ENCODE peak calls at places on chromosomes 13 and 19, in seven cellular contexts. One of them, this sample, is unnamed.
A peak's percentile ranks its signal among the peaks of the same experiment; 100 is the strongest.

GRCh38 chr13:25372275-25373081 is 704 bp downstream of the ATP8A2 start:
- ATAC-seq in activated CD4-positive, alpha-beta T cell treated with anti-CD3 and anti-CD28 coated beads for 36 hours: peak; percentile 25
- ATAC-seq in activated CD8-positive, alpha-beta memory T cell treated with anti-CD3 and anti-CD28 coated beads, Interleukin-2, amount 10 ng/mL, durations not matched to agents 7 days and 5 days: peak; percentile 17
- ATAC-seq in Panc1: peak; percentile 57
- ATAC-seq in foreskin keratinocyte: peak; percentile 36
- ATAC-seq in HepG2: peak; percentile 64
- ATAC-seq in left ventricle myocardium superior: no peak
- ATAC-seq in this sample: no peak

GRCh38 chr13:36495431-36495830 is 63.1 kb downstream of the CCNA1 start:
- ATAC-seq in activated CD4-positive, alpha-beta T cell treated with anti-CD3 and anti-CD28 coated beads for 36 hours: no peak
- ATAC-seq in activated CD8-positive, alpha-beta memory T cell treated with anti-CD3 and anti-CD28 coated beads, Interleukin-2, amount 10 ng/mL, durations not matched to agents 7 days and 5 days: no peak
- ATAC-seq in Panc1: no peak
- ATAC-seq in foreskin keratinocyte: no peak
- ATAC-seq in HepG2: no peak
- ATAC-seq in left ventricle myocardium superior: no peak
- ATAC-seq in this sample: no peak

GRCh38 chr19:33293255-33294057 is 8.9 kb downstream of the CEBPA start:
- ATAC-seq in activated CD4-positive, alpha-beta T cell treated with anti-CD3 and anti-CD28 coated beads for 36 hours: no peak
- ATAC-seq in activated CD8-positive, alpha-beta memory T cell treated with anti-CD3 and anti-CD28 coated beads, Interleukin-2, amount 10 ng/mL, durations not matched to agents 7 days and 5 days: no peak
- ATAC-seq in Panc1: peak; percentile 86
- ATAC-seq in foreskin keratinocyte: peak; percentile 72
- ATAC-seq in HepG2: peak; percentile 59
- ATAC-seq in left ventricle myocardium superior: peak; percentile 53
- ATAC-seq in this sample: peak; percentile 53

GRCh38 chr13:40351537-40352384 is 314.7 kb downstream of the FOXO1 start:
- ATAC-seq in activated CD4-positive, alpha-beta T cell treated with anti-CD3 and anti-CD28 coated beads for 36 hours: no peak
- ATAC-seq in activated CD8-positive, alpha-beta memory T cell treated with anti-CD3 and anti-CD28 coated beads, Interleukin-2, amount 10 ng/mL, durations not matched to agents 7 days and 5 days: no peak
- ATAC-seq in Panc1: no peak
- ATAC-seq in foreskin keratinocyte: no peak
- ATAC-seq in HepG2: peak; percentile 85
- ATAC-seq in left ventricle myocardium superior: no peak
- ATAC-seq in this sample: no peak

GRCh38 chr19:53112286-53112685 is 9.1 kb upstream of the ZNF160 start:
- ATAC-seq in activated CD4-positive, alpha-beta T cell treated with anti-CD3 and anti-CD28 coated beads for 36 hours: no peak
- ATAC-seq in activated CD8-positive, alpha-beta memory T cell treated with anti-CD3 and anti-CD28 coated beads, Interleukin-2, amount 10 ng/mL, durations not matched to agents 7 days and 5 days: no peak
- ATAC-seq in Panc1: no peak
- ATAC-seq in foreskin keratinocyte: no peak
- ATAC-seq in HepG2: no peak
- ATAC-seq in left ventricle myocardium superior: no peak
- ATAC-seq in this sample: no peak

GRCh38 chr13:49444517-49445395 is 682 bp downstream of the SETDB2 start:
- ATAC-seq in activated CD4-positive, alpha-beta T cell treated with anti-CD3 and anti-CD28 coated beads for 36 hours: peak; percentile 8
- ATAC-seq in activated CD8-positive, alpha-beta memory T cell treated with anti-CD3 and anti-CD28 coated beads, Interleukin-2, amount 10 ng/mL, durations not matched to agents 7 days and 5 days: peak; percentile 21
- ATAC-seq in Panc1: peak; percentile 61
- ATAC-seq in foreskin keratinocyte: peak; percentile 8
- ATAC-seq in HepG2: peak; percentile 49
- ATAC-seq in left ventricle myocardium superior: peak; percentile 36
- ATAC-seq in this sample: peak; percentile 49

GRCh38 chr19:58372311-58373133 is 8.3 kb downstream of the ZNF837 start:
- ATAC-seq in activated CD4-positive, alpha-beta T cell treated with anti-CD3 and anti-CD28 coated beads for 36 hours: no peak
- ATAC-seq in activated CD8-positive, alpha-beta memory T cell treated with anti-CD3 and anti-CD28 coated beads, Interleukin-2, amount 10 ng/mL, durations not matched to agents 7 days and 5 days: no peak
- ATAC-seq in Panc1: peak; percentile 48
- ATAC-seq in foreskin keratinocyte: no peak
- ATAC-seq in HepG2: peak; percentile 54
- ATAC-seq in left ventricle myocardium superior: peak; percentile 93
- ATAC-seq in this sample: no peak

GRCh38 chr13:42751693-42752092 is 29.7 kb upstream of the FAM216B start:
- ATAC-seq in activated CD4-positive, alpha-beta T cell treated with anti-CD3 and anti-CD28 coated beads for 36 hours: no peak
- ATAC-seq in activated CD8-positive, alpha-beta memory T cell treated with anti-CD3 and anti-CD28 coated beads, Interleukin-2, amount 10 ng/mL, durations not matched to agents 7 days and 5 days: no peak
- ATAC-seq in Panc1: no peak
- ATAC-seq in foreskin keratinocyte: no peak
- ATAC-seq in HepG2: no peak
- ATAC-seq in left ventricle myocardium superior: no peak
- ATAC-seq in this sample: no peak

GRCh38 chr19:49349567-49349966 is 12.6 kb downstream of the TEAD2 start:
- ATAC-seq in activated CD4-positive, alpha-beta T cell treated with anti-CD3 and anti-CD28 coated beads for 36 hours: no peak
- ATAC-seq in activated CD8-positive, alpha-beta memory T cell treated with anti-CD3 and anti-CD28 coated beads, Interleukin-2, amount 10 ng/mL, durations not matched to agents 7 days and 5 days: no peak
- ATAC-seq in Panc1: no peak
- ATAC-seq in foreskin keratinocyte: no peak
- ATAC-seq in HepG2: no peak
- ATAC-seq in left ventricle myocardium superior: no peak
- ATAC-seq in this sample: no peak

GRCh38 chr13:51064753-51065152 is 46.3 kb downstream of the C13orf42 start:
- ATAC-seq in activated CD4-positive, alpha-beta T cell treated with anti-CD3 and anti-CD28 coated beads for 36 hours: no peak
- ATAC-seq in activated CD8-positive, alpha-beta memory T cell treated with anti-CD3 and anti-CD28 coated beads, Interleukin-2, amount 10 ng/mL, durations not matched to agents 7 days and 5 days: no peak
- ATAC-seq in Panc1: no peak
- ATAC-seq in foreskin keratinocyte: no peak
- ATAC-seq in HepG2: peak; percentile 78
- ATAC-seq in left ventricle myocardium superior: no peak
- ATAC-seq in this sample: no peak

GRCh38 chr13:105918842-105919741 is 616.4 kb downstream of the EFNB2 start:
- ATAC-seq in activated CD4-positive, alpha-beta T cell treated with anti-CD3 and anti-CD28 coated beads for 36 hours: no peak
- ATAC-seq in activated CD8-positive, alpha-beta memory T cell treated with anti-CD3 and anti-CD28 coated beads, Interleukin-2, amount 10 ng/mL, durations not matched to agents 7 days and 5 days: no peak
- ATAC-seq in Panc1: no peak
- ATAC-seq in foreskin keratinocyte: peak; percentile 96
- ATAC-seq in HepG2: peak; percentile 76
- ATAC-seq in left ventricle myocardium superior: no peak
- ATAC-seq in this sample: peak; percentile 93

GRCh38 chr13:22316494-22317025 is 645.7 kb downstream of the FGF9 start:
- ATAC-seq in activated CD4-positive, alpha-beta T cell treated with anti-CD3 and anti-CD28 coated beads for 36 hours: no peak
- ATAC-seq in activated CD8-positive, alpha-beta memory T cell treated with anti-CD3 and anti-CD28 coated beads, Interleukin-2, amount 10 ng/mL, durations not matched to agents 7 days and 5 days: no peak
- ATAC-seq in Panc1: no peak
- ATAC-seq in foreskin keratinocyte: no peak
- ATAC-seq in HepG2: no peak
- ATAC-seq in left ventricle myocardium superior: no peak
- ATAC-seq in this sample: no peak

GRCh38 chr13:28357846-28358496 is 137.0 kb downstream of the FLT1 start:
- ATAC-seq in activated CD4-positive, alpha-beta T cell treated with anti-CD3 and anti-CD28 coated beads for 36 hours: peak; percentile 81
- ATAC-seq in activated CD8-positive, alpha-beta memory T cell treated with anti-CD3 and anti-CD28 coated beads, Interleukin-2, amount 10 ng/mL, durations not matched to agents 7 days and 5 days: peak; percentile 46
- ATAC-seq in Panc1: no peak
- ATAC-seq in foreskin keratinocyte: no peak
- ATAC-seq in HepG2: no peak
- ATAC-seq in left ventricle myocardium superior: peak; percentile 68
- ATAC-seq in this sample: peak; percentile 71

GRCh38 chr13:29905845-29906244 is 55.4 kb upstream of the UBL3 start:
- ATAC-seq in activated CD4-positive, alpha-beta T cell treated with anti-CD3 and anti-CD28 coated beads for 36 hours: no peak
- ATAC-seq in activated CD8-positive, alpha-beta memory T cell treated with anti-CD3 and anti-CD28 coated beads, Interleukin-2, amount 10 ng/mL, durations not matched to agents 7 days and 5 days: no peak
- ATAC-seq in Panc1: no peak
- ATAC-seq in foreskin keratinocyte: no peak
- ATAC-seq in HepG2: peak; percentile 71
- ATAC-seq in left ventricle myocardium superior: no peak
- ATAC-seq in this sample: peak; percentile 56

GRCh38 chr13:74306496-74306895 is 172.3 kb upstream of the KLF12 start:
- ATAC-seq in activated CD4-positive, alpha-beta T cell treated with anti-CD3 and anti-CD28 coated beads for 36 hours: peak; percentile 47
- ATAC-seq in activated CD8-positive, alpha-beta memory T cell treated with anti-CD3 and anti-CD28 coated beads, Interleukin-2, amount 10 ng/mL, durations not matched to agents 7 days and 5 days: no peak
- ATAC-seq in Panc1: no peak
- ATAC-seq in foreskin keratinocyte: peak; percentile 55
- ATAC-seq in HepG2: no peak
- ATAC-seq in left ventricle myocardium superior: peak; percentile 53
- ATAC-seq in this sample: no peak

GRCh38 chr19:11418166-11418517 is 972 bp downstream of the RGL3 start:
- ATAC-seq in activated CD4-positive, alpha-beta T cell treated with anti-CD3 and anti-CD28 coated beads for 36 hours: no peak
- ATAC-seq in activated CD8-positive, alpha-beta memory T cell treated with anti-CD3 and anti-CD28 coated beads, Interleukin-2, amount 10 ng/mL, durations not matched to agents 7 days and 5 days: no peak
- ATAC-seq in Panc1: no peak
- ATAC-seq in foreskin keratinocyte: no peak
- ATAC-seq in HepG2: peak; percentile 9
- ATAC-seq in left ventricle myocardium superior: no peak
- ATAC-seq in this sample: no peak

GRCh38 chr19:5049561-5049960 is 80.6 kb downstream of the KDM4B start:
- ATAC-seq in activated CD4-positive, alpha-beta T cell treated with anti-CD3 and anti-CD28 coated beads for 36 hours: no peak
- ATAC-seq in activated CD8-positive, alpha-beta memory T cell treated with anti-CD3 and anti-CD28 coated beads, Interleukin-2, amount 10 ng/mL, durations not matched to agents 7 days and 5 days: no peak
- ATAC-seq in Panc1: no peak
- ATAC-seq in foreskin keratinocyte: no peak
- ATAC-seq in HepG2: no peak
- ATAC-seq in left ventricle myocardium superior: no peak
- ATAC-seq in this sample: no peak

GRCh38 chr13:30113983-30114491 is 193.3 kb downstream of the KATNAL1 start:
- ATAC-seq in activated CD4-positive, alpha-beta T cell treated with anti-CD3 and anti-CD28 coated beads for 36 hours: no peak
- ATAC-seq in activated CD8-positive, alpha-beta memory T cell treated with anti-CD3 and anti-CD28 coated beads, Interleukin-2, amount 10 ng/mL, durations not matched to agents 7 days and 5 days: no peak
- ATAC-seq in Panc1: no peak
- ATAC-seq in foreskin keratinocyte: no peak
- ATAC-seq in HepG2: peak; percentile 48
- ATAC-seq in left ventricle myocardium superior: no peak
- ATAC-seq in this sample: peak; percentile 7

GRCh38 chr13:51276684-51277083 is 54.5 kb downstream of the FAM124A start:
- ATAC-seq in activated CD4-positive, alpha-beta T cell treated with anti-CD3 and anti-CD28 coated beads for 36 hours: no peak
- ATAC-seq in activated CD8-positive, alpha-beta memory T cell treated with anti-CD3 and anti-CD28 coated beads, Interleukin-2, amount 10 ng/mL, durations not matched to agents 7 days and 5 days: no peak
- ATAC-seq in Panc1: no peak
- ATAC-seq in foreskin keratinocyte: no peak
- ATAC-seq in HepG2: no peak
- ATAC-seq in left ventricle myocardium superior: peak; percentile 20
- ATAC-seq in this sample: no peak

GRCh38 chr13:27372896-27373295 is 51.5 kb upstream of the GTF3A start:
- ATAC-seq in activated CD4-positive, alpha-beta T cell treated with anti-CD3 and anti-CD28 coated beads for 36 hours: no peak
- ATAC-seq in activated CD8-positive, alpha-beta memory T cell treated with anti-CD3 and anti-CD28 coated beads, Interleukin-2, amount 10 ng/mL, durations not matched to agents 7 days and 5 days: no peak
- ATAC-seq in Panc1: peak; percentile 63
- ATAC-seq in foreskin keratinocyte: no peak
- ATAC-seq in HepG2: peak; percentile 82
- ATAC-seq in left ventricle myocardium superior: no peak
- ATAC-seq in this sample: no peak

GRCh38 chr13:111975539-111976473 is 91.1 kb upstream of the SOX1 start:
- ATAC-seq in activated CD4-positive, alpha-beta T cell treated with anti-CD3 and anti-CD28 coated beads for 36 hours: no peak
- ATAC-seq in activated CD8-positive, alpha-beta memory T cell treated with anti-CD3 and anti-CD28 coated beads, Interleukin-2, amount 10 ng/mL, durations not matched to agents 7 days and 5 days: no peak
- ATAC-seq in Panc1: no peak
- ATAC-seq in foreskin keratinocyte: no peak
- ATAC-seq in HepG2: no peak
- ATAC-seq in left ventricle myocardium superior: no peak
- ATAC-seq in this sample: no peak

GRCh38 chr13:96034662-96035061 is 18.5 kb downstream of the UGGT2 start:
- ATAC-seq in activated CD4-positive, alpha-beta T cell treated with anti-CD3 and anti-CD28 coated beads for 36 hours: no peak
- ATAC-seq in activated CD8-positive, alpha-beta memory T cell treated with anti-CD3 and anti-CD28 coated beads, Interleukin-2, amount 10 ng/mL, durations not matched to agents 7 days and 5 days: no peak
- ATAC-seq in Panc1: no peak
- ATAC-seq in foreskin keratinocyte: no peak
- ATAC-seq in HepG2: no peak
- ATAC-seq in left ventricle myocardium superior: peak; percentile 64
- ATAC-seq in this sample: no peak

GRCh38 chr19:37932985-37933953 is 26.3 kb downstream of the SIPA1L3 start:
- ATAC-seq in activated CD4-positive, alpha-beta T cell treated with anti-CD3 and anti-CD28 coated beads for 36 hours: no peak
- ATAC-seq in activated CD8-positive, alpha-beta memory T cell treated with anti-CD3 and anti-CD28 coated beads, Interleukin-2, amount 10 ng/mL, durations not matched to agents 7 days and 5 days: no peak
- ATAC-seq in Panc1: peak; percentile 74
- ATAC-seq in foreskin keratinocyte: peak; percentile 57
- ATAC-seq in HepG2: peak; percentile 53
- ATAC-seq in left ventricle myocardium superior: peak; percentile 16
- ATAC-seq in this sample: peak; percentile 44

GRCh38 chr13:66224644-66225043 is 1005.5 kb downstream of the PCDH9 start:
- ATAC-seq in activated CD4-positive, alpha-beta T cell treated with anti-CD3 and anti-CD28 coated beads for 36 hours: no peak
- ATAC-seq in activated CD8-positive, alpha-beta memory T cell treated with anti-CD3 and anti-CD28 coated beads, Interleukin-2, amount 10 ng/mL, durations not matched to agents 7 days and 5 days: no peak
- ATAC-seq in Panc1: no peak
- ATAC-seq in foreskin keratinocyte: no peak
- ATAC-seq in HepG2: no peak
- ATAC-seq in left ventricle myocardium superior: no peak
- ATAC-seq in this sample: no peak

GRCh38 chr13:95505976-95506375 is 46.5 kb upstream of the CLDN10 start:
- ATAC-seq in activated CD4-positive, alpha-beta T cell treated with anti-CD3 and anti-CD28 coated beads for 36 hours: no peak
- ATAC-seq in activated CD8-positive, alpha-beta memory T cell treated with anti-CD3 and anti-CD28 coated beads, Interleukin-2, amount 10 ng/mL, durations not matched to agents 7 days and 5 days: no peak
- ATAC-seq in Panc1: no peak
- ATAC-seq in foreskin keratinocyte: no peak
- ATAC-seq in HepG2: no peak
- ATAC-seq in left ventricle myocardium superior: no peak
- ATAC-seq in this sample: no peak

GRCh38 chr13:113785051-113786010 is 26.3 kb downstream of the TMEM255B start:
- ATAC-seq in activated CD4-positive, alpha-beta T cell treated with anti-CD3 and anti-CD28 coated beads for 36 hours: peak; percentile 74
- ATAC-seq in activated CD8-positive, alpha-beta memory T cell treated with anti-CD3 and anti-CD28 coated beads, Interleukin-2, amount 10 ng/mL, durations not matched to agents 7 days and 5 days: no peak
- ATAC-seq in Panc1: peak; percentile 92
- ATAC-seq in foreskin keratinocyte: peak; percentile 85
- ATAC-seq in HepG2: no peak
- ATAC-seq in left ventricle myocardium superior: no peak
- ATAC-seq in this sample: no peak

GRCh38 chr19:17041994-17042393 is 15.4 kb upstream of the CPAMD8 start:
- ATAC-seq in activated CD4-positive, alpha-beta T cell treated with anti-CD3 and anti-CD28 coated beads for 36 hours: no peak
- ATAC-seq in activated CD8-positive, alpha-beta memory T cell treated with anti-CD3 and anti-CD28 coated beads, Interleukin-2, amount 10 ng/mL, durations not matched to agents 7 days and 5 days: no peak
- ATAC-seq in Panc1: no peak
- ATAC-seq in foreskin keratinocyte: no peak
- ATAC-seq in HepG2: peak; percentile 19
- ATAC-seq in left ventricle myocardium superior: peak; percentile 88
- ATAC-seq in this sample: no peak

GRCh38 chr13:21675095-21676007 is 4.5 kb downstream of the FGF9 start:
- ATAC-seq in activated CD4-positive, alpha-beta T cell treated with anti-CD3 and anti-CD28 coated beads for 36 hours: peak; percentile 25
- ATAC-seq in activated CD8-positive, alpha-beta memory T cell treated with anti-CD3 and anti-CD28 coated beads, Interleukin-2, amount 10 ng/mL, durations not matched to agents 7 days and 5 days: no peak
- ATAC-seq in Panc1: no peak
- ATAC-seq in foreskin keratinocyte: no peak
- ATAC-seq in HepG2: no peak
- ATAC-seq in left ventricle myocardium superior: peak; percentile 60
- ATAC-seq in this sample: no peak

GRCh38 chr19:51514866-51515481 is 13.4 kb upstream of the SIGLEC12 start:
- ATAC-seq in activated CD4-positive, alpha-beta T cell treated with anti-CD3 and anti-CD28 coated beads for 36 hours: peak; percentile 73
- ATAC-seq in activated CD8-positive, alpha-beta memory T cell treated with anti-CD3 and anti-CD28 coated beads, Interleukin-2, amount 10 ng/mL, durations not matched to agents 7 days and 5 days: peak; percentile 58
- ATAC-seq in Panc1: peak; percentile 69
- ATAC-seq in foreskin keratinocyte: no peak
- ATAC-seq in HepG2: peak; percentile 47
- ATAC-seq in left ventricle myocardium superior: peak; percentile 42
- ATAC-seq in this sample: no peak

GRCh38 chr19:13122275-13122878 is 4.3 kb downstream of the NACC1 start:
- ATAC-seq in activated CD4-positive, alpha-beta T cell treated with anti-CD3 and anti-CD28 coated beads for 36 hours: no peak
- ATAC-seq in activated CD8-positive, alpha-beta memory T cell treated with anti-CD3 and anti-CD28 coated beads, Interleukin-2, amount 10 ng/mL, durations not matched to agents 7 days and 5 days: no peak
- ATAC-seq in Panc1: no peak
- ATAC-seq in foreskin keratinocyte: no peak
- ATAC-seq in HepG2: no peak
- ATAC-seq in left ventricle myocardium superior: no peak
- ATAC-seq in this sample: no peak

GRCh38 chr19:49835562-49835961 is 15.4 kb upstream of the PTOV1 start:
- ATAC-seq in activated CD4-positive, alpha-beta T cell treated with anti-CD3 and anti-CD28 coated beads for 36 hours: no peak
- ATAC-seq in activated CD8-positive, alpha-beta memory T cell treated with anti-CD3 and anti-CD28 coated beads, Interleukin-2, amount 10 ng/mL, durations not matched to agents 7 days and 5 days: peak; percentile 9
- ATAC-seq in Panc1: no peak
- ATAC-seq in foreskin keratinocyte: no peak
- ATAC-seq in HepG2: no peak
- ATAC-seq in left ventricle myocardium superior: no peak
- ATAC-seq in this sample: no peak

GRCh38 chr13:97272526-97272925 is 50.4 kb downstream of the MBNL2 start:
- ATAC-seq in activated CD4-positive, alpha-beta T cell treated with anti-CD3 and anti-CD28 coated beads for 36 hours: no peak
- ATAC-seq in activated CD8-positive, alpha-beta memory T cell treated with anti-CD3 and anti-CD28 coated beads, Interleukin-2, amount 10 ng/mL, durations not matched to agents 7 days and 5 days: no peak
- ATAC-seq in Panc1: no peak
- ATAC-seq in foreskin keratinocyte: no peak
- ATAC-seq in HepG2: no peak
- ATAC-seq in left ventricle myocardium superior: no peak
- ATAC-seq in this sample: no peak